ENCODE peak calls at places on chromosomes 1 and 21, in four cellular contexts. One of them, this sample, is unnamed.
A peak's percentile ranks its signal among the peaks of the same experiment; 100 is the strongest.

GRCh38 chr1:10936998-10937901 is 75.2 kb upstream of the TARDBP start:
- DNase-seq in CD8-positive, alpha-beta T cell: no peak
- DNase-seq in tibial nerve: no peak
- DNase-seq in heart left ventricle: no peak
- DNase-seq in this sample: no peak

GRCh38 chr1:32806910-32807523 is 10.1 kb downstream of the YARS1 start:
- DNase-seq in tibial nerve: no peak
- DNase-seq in CD8-positive, alpha-beta T cell: no peak
- DNase-seq in heart left ventricle: no peak
- DNase-seq in this sample: no peak

GRCh38 chr1:1239247-1239623 is 7.2 kb downstream of the B3GALT6 start:
- DNase-seq in tibial nerve: no peak
- DNase-seq in CD8-positive, alpha-beta T cell: no peak
- DNase-seq in heart left ventricle: no peak
- DNase-seq in this sample: no peak

GRCh38 chr21:33972539-33972938 is 56.9 kb upstream of the ATP5PO start:
- DNase-seq in tibial nerve: no peak
- DNase-seq in heart left ventricle: no peak
- DNase-seq in CD8-positive, alpha-beta T cell: no peak
- DNase-seq in this sample: no peak

GRCh38 chr1:186994816-186995361 is 166.1 kb downstream of the PLA2G4A start:
- DNase-seq in tibial nerve: no peak
- DNase-seq in heart left ventricle: no peak
- DNase-seq in CD8-positive, alpha-beta T cell: no peak
- DNase-seq in this sample: no peak

GRCh38 chr1:241990040-241990439 is 8.9 kb downstream of the MAP1LC3C start:
- DNase-seq in heart left ventricle: peak; percentile 81
- DNase-seq in tibial nerve: peak; percentile 77
- DNase-seq in CD8-positive, alpha-beta T cell: no peak
- DNase-seq in this sample: peak; percentile 64

GRCh38 chr1:47572731-47573505 is 135.1 kb downstream of the FOXD2 start:
- DNase-seq in CD8-positive, alpha-beta T cell: no peak
- DNase-seq in heart left ventricle: no peak
- DNase-seq in tibial nerve: no peak
- DNase-seq in this sample: no peak

GRCh38 chr1:178031856-178032320 is 62.0 kb upstream of the RASAL2 start:
- DNase-seq in heart left ventricle: peak; percentile 90
- DNase-seq in CD8-positive, alpha-beta T cell: no peak
- DNase-seq in tibial nerve: peak; percentile 87
- DNase-seq in this sample: peak; percentile 78

GRCh38 chr21:44790401-44790800 is 11.2 kb downstream of the UBE2G2 start:
- DNase-seq in CD8-positive, alpha-beta T cell: no peak
- DNase-seq in heart left ventricle: no peak
- DNase-seq in tibial nerve: no peak
- DNase-seq in this sample: no peak

GRCh38 chr1:110464340-110464739 is 13.4 kb downstream of the PROK1 start:
- DNase-seq in CD8-positive, alpha-beta T cell: no peak
- DNase-seq in tibial nerve: no peak
- DNase-seq in heart left ventricle: no peak
- DNase-seq in this sample: no peak

GRCh38 chr1:208170252-208170651 is 73.9 kb downstream of the PLXNA2 start:
- DNase-seq in heart left ventricle: peak; percentile 61
- DNase-seq in CD8-positive, alpha-beta T cell: no peak
- DNase-seq in tibial nerve: no peak
- DNase-seq in this sample: no peak

GRCh38 chr1:31959941-31960340 is 21.8 kb upstream of the PTP4A2 start:
- DNase-seq in CD8-positive, alpha-beta T cell: no peak
- DNase-seq in heart left ventricle: no peak
- DNase-seq in tibial nerve: no peak
- DNase-seq in this sample: no peak

GRCh38 chr21:43196789-43197188 is 28.0 kb downstream of the CRYAA start:
- DNase-seq in CD8-positive, alpha-beta T cell: no peak
- DNase-seq in heart left ventricle: no peak
- DNase-seq in tibial nerve: peak; percentile 16
- DNase-seq in this sample: peak; percentile 75

GRCh38 chr21:38269567-38269917 is 12.8 kb downstream of the KCNJ15 start:
- DNase-seq in CD8-positive, alpha-beta T cell: no peak
- DNase-seq in heart left ventricle: no peak
- DNase-seq in tibial nerve: no peak
- DNase-seq in this sample: no peak

GRCh38 chr1:167628754-167629515 is 1.1 kb upstream of the RCSD1 start:
- DNase-seq in heart left ventricle: no peak
- DNase-seq in tibial nerve: no peak
- DNase-seq in CD8-positive, alpha-beta T cell: no peak
- DNase-seq in this sample: no peak

GRCh38 chr1:84883286-84883685 is 9.7 kb downstream of the LPAR3 start:
- DNase-seq in heart left ventricle: no peak
- DNase-seq in tibial nerve: no peak
- DNase-seq in CD8-positive, alpha-beta T cell: no peak
- DNase-seq in this sample: no peak

GRCh38 chr1:117655220-117655577 is 49.4 kb downstream of the TENT5C start:
- DNase-seq in tibial nerve: no peak
- DNase-seq in heart left ventricle: peak; percentile 44
- DNase-seq in CD8-positive, alpha-beta T cell: no peak
- DNase-seq in this sample: no peak

GRCh38 chr1:235327559-235328270 is at the start of gene ARID4B:
- DNase-seq in tibial nerve: peak; percentile 67
- DNase-seq in CD8-positive, alpha-beta T cell: no peak
- DNase-seq in heart left ventricle: peak; percentile 83
- DNase-seq in this sample: peak; percentile 81

GRCh38 chr1:5456090-5456789 is 536.0 kb downstream of the NPHP4 start:
- DNase-seq in tibial nerve: no peak
- DNase-seq in CD8-positive, alpha-beta T cell: no peak
- DNase-seq in heart left ventricle: no peak
- DNase-seq in this sample: no peak

GRCh38 chr1:116261227-116261626 is 111.8 kb upstream of the ATP1A1 start:
- DNase-seq in CD8-positive, alpha-beta T cell: no peak
- DNase-seq in tibial nerve: no peak
- DNase-seq in heart left ventricle: no peak
- DNase-seq in this sample: no peak

GRCh38 chr1:35660581-35661473 is 19.5 kb upstream of the PSMB2 start:
- DNase-seq in tibial nerve: no peak
- DNase-seq in CD8-positive, alpha-beta T cell: no peak
- DNase-seq in heart left ventricle: no peak
- DNase-seq in this sample: no peak

GRCh38 chr1:209999005-209999404 is 61.0 kb downstream of the SYT14 start:
- DNase-seq in heart left ventricle: no peak
- DNase-seq in tibial nerve: no peak
- DNase-seq in CD8-positive, alpha-beta T cell: no peak
- DNase-seq in this sample: no peak

GRCh38 chr1:57061369-57061768 is 95.6 kb upstream of the C8B start:
- DNase-seq in heart left ventricle: no peak
- DNase-seq in CD8-positive, alpha-beta T cell: no peak
- DNase-seq in tibial nerve: no peak
- DNase-seq in this sample: no peak

GRCh38 chr1:32351859-32352745 is 10.2 kb downstream of the FAM229A start:
- DNase-seq in heart left ventricle: peak; percentile 57
- DNase-seq in CD8-positive, alpha-beta T cell: no peak
- DNase-seq in tibial nerve: peak; percentile 17
- DNase-seq in this sample: no peak

GRCh38 chr1:12525311-12526181 is 92.5 kb downstream of the DHRS3 start:
- DNase-seq in tibial nerve: peak; percentile 47
- DNase-seq in CD8-positive, alpha-beta T cell: no peak
- DNase-seq in heart left ventricle: no peak
- DNase-seq in this sample: no peak

GRCh38 chr1:23341829-23342697 is 2.0 kb downstream of the HNRNPR start:
- DNase-seq in heart left ventricle: no peak
- DNase-seq in CD8-positive, alpha-beta T cell: no peak
- DNase-seq in tibial nerve: no peak
- DNase-seq in this sample: no peak

GRCh38 chr1:99268021-99268420 is 3.7 kb downstream of the PLPPR4 start:
- DNase-seq in tibial nerve: no peak
- DNase-seq in heart left ventricle: no peak
- DNase-seq in CD8-positive, alpha-beta T cell: no peak
- DNase-seq in this sample: no peak

GRCh38 chr21:44626673-44627143 is at the start of gene KRTAP10-9:
- DNase-seq in tibial nerve: no peak
- DNase-seq in heart left ventricle: no peak
- DNase-seq in CD8-positive, alpha-beta T cell: no peak
- DNase-seq in this sample: no peak

DNA sequence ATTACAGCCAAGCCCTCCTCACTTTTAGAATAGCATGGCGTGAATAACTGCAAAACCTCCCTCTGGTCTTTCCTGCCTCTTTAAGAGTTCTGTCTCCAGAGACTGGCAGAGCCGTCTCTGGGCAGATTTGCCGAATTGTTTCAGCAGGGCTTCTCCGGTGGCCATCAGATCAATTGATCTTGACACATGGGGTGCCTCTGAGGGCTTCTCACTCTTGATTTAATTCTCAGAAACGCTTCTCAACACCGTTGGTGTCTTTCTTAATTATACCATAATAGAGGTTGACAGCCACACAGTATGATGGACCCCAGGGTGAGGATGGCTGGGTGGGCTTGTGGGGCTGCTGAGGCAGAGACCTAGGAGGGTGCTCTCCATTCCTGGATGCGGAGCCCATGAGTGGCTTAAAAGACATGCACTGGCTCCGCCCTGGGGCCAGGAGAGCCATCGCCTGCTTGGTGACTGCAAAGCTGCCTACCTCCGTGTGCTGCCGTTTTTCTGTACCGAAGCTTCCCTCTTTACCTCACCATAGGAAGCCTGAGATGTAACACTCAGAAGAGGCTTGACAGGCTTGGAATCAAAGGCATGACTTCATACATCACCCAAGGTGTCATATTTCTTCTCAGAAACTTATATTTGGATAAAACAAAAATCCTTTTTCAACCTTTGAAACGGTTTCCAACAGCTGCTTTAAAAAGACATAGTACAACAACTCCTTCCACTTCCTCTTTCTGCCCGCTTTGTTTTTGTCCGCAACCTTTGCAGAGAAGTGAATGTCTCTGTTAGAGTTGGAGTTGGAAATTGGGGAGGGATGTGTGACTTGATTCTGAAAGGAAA is 82.9 kb downstream of the GALNT2 start:
- DNase-seq in heart left ventricle: no peak
- DNase-seq in CD8-positive, alpha-beta T cell: no peak
- DNase-seq in tibial nerve: no peak
- DNase-seq in this sample: no peak
- H3K4me3 ChIP-seq in heart left ventricle: no peak overlapping the region
- H3K4me3 ChIP-seq in CD8-positive, alpha-beta T cell: no peak overlapping the region
- H3K4me3 ChIP-seq in tibial nerve: no peak overlapping the region
- H3K4me3 ChIP-seq in this sample: no peak overlapping the region

GRCh38 chr1:201172336-201172735 is 18.1 kb upstream of the TMEM9 start:
- DNase-seq in tibial nerve: no peak
- DNase-seq in CD8-positive, alpha-beta T cell: no peak
- DNase-seq in heart left ventricle: no peak
- DNase-seq in this sample: no peak

GRCh38 chr1:201172999-201173610 is 17.5 kb upstream of the IGFN1 start:
- DNase-seq in CD8-positive, alpha-beta T cell: no peak
- DNase-seq in heart left ventricle: no peak
- DNase-seq in tibial nerve: no peak
- DNase-seq in this sample: no peak

GRCh38 chr1:201170533-201171062 is 16.3 kb upstream of the TMEM9 start:
- DNase-seq in heart left ventricle: peak; percentile 97
- DNase-seq in tibial nerve: peak; percentile 94
- DNase-seq in CD8-positive, alpha-beta T cell: peak; percentile 71
- DNase-seq in this sample: peak; percentile 97

GRCh38 chr1:201169971-201170532 is 15.8 kb upstream of the TMEM9 start:
- DNase-seq in tibial nerve: no peak
- DNase-seq in heart left ventricle: no peak
- DNase-seq in CD8-positive, alpha-beta T cell: no peak
- DNase-seq in this sample: no peak

DNA sequence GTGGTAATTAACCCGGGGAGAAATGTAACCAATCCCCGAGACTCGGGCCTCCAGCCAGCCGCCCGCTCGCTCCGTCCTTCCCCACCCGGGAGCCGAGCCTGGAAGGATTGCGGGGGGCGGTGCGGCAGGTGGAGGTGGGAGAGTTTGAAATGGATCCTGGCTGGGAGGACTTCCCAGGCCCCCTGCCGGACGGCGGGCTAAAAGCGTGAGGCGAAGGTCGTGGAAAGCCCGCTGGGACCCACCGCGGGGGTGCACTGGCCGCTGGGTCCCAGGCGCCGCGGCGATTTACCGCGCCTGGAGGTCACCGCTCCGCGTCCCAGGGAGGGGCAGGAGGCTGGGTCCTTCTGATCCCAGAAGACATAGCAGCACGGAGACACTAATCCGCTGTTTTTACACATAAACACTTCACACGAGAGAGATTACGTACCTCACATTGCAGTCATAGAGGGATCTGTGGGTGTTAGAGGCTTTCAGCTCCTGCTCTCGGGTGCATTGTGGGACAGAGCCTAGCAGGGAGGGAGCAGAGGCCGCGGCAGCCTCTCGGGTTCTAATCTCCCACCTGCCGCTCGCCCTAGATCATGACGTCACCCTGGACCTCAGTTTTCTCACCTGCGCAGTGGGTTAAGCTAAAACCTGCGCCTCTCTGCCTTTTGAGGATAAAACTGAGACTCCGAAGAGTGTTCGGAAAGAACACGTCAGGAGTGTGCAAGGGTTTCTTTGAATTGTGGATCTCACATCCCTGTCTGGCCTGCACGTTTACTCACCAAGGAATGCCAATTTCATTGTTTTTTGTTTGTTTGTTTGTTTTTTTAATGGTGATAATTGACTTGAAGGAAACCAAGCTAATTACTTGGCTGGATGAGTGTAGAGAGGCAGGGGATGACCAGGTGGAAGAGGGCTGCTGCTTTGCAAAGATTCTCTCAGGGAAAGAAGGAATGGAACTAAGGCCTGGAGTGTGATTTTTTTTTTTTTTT is 17.1 kb upstream of the TMEM9 start:
- DNase-seq in CD8-positive, alpha-beta T cell: peak; percentile 39
- DNase-seq in heart left ventricle: peak; percentile 42
- DNase-seq in tibial nerve: no peak
- DNase-seq in this sample: no peak
- TF ChIP-seq CTCF in CD8-positive, alpha-beta T cell: no peak
- TF ChIP-seq CTCF in heart left ventricle: peak; percentile 17
- TF ChIP-seq CTCF in tibial nerve: no peak
- TF ChIP-seq CTCF in this sample: peak; percentile 50

GRCh38 chr1:19212167-19212566 is 2.1 kb upstream of the UBR4 start:
- DNase-seq in CD8-positive, alpha-beta T cell: no peak
- DNase-seq in heart left ventricle: no peak
- DNase-seq in tibial nerve: no peak
- DNase-seq in this sample: no peak
- H3K9me3 ChIP-seq in CD8-positive, alpha-beta T cell: no peaks in the 10 kb centered on the region
- H3K9me3 ChIP-seq in heart left ventricle: no peaks in the 10 kb centered on the region
- H3K9me3 ChIP-seq in tibial nerve: no peaks in the 10 kb centered on the region
- H3K9me3 ChIP-seq in this sample: no peaks in the 10 kb centered on the region

DNA sequence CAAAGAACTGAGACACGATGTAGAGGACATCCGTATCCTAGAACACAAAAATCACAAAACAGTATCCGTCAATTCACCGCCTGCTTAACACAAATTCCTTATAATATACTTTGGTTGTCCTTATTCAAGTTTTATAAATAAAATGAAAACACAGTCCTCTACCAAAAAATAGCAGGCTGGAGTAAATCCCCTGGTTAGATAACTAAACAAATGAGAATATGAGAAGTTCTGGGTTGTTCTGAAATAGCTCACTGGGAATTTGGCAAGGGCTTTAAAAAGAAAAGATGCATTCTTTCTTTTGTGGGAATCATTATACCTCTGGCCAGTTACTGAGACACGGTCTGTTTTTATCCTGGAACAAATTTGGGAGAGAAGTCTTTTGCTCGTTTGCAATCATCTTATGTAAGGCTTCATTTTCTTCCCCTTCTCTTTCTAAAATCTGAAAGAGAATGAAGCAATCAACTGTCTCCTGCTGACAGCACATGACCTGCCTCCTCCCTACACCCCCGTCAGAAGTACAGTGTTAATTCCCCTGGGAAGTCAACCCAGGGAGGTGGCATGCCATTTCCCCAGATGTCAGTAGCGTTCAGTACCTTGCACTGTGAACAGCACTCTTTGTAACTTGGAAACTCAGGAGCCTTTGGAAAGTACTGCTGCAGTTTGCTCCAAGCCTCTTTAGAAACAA is 37.1 kb upstream of the RAP1GAP start:
- DNase-seq in CD8-positive, alpha-beta T cell: no peak
- DNase-seq in tibial nerve: no peak
- DNase-seq in heart left ventricle: no peak
- DNase-seq in this sample: no peak
- H3K4me3 ChIP-seq in CD8-positive, alpha-beta T cell: no peak overlapping the region
- H3K4me3 ChIP-seq in tibial nerve: no peak overlapping the region
- H3K4me3 ChIP-seq in heart left ventricle: no peak overlapping the region
- H3K4me3 ChIP-seq in this sample: no peak overlapping the region